ENCODE peak calls at places on chromosome 9, in nine cellular contexts. F is SW480, J is GM13976, V is GM20000, K is Caco-2, M is cardiac fibroblast, Z is skeletal muscle cell, O is right atrium auricular region, L is 8988T. D is an unnamed sample.

GRCh38 chr9:20319641-20320337 is 302.5 kb downstream of the MLLT3 start:
- DNase-seq in F (peak; percentile 21), Z (peak; percentile 45), L (no peak), V (no peak), K (no peak), O (no peak), J (no peak), M (peak; percentile 68), D (no peak)

GRCh38 chr9:132482196-132482813 is 72.3 kb downstream of the CFAP77 start:
- DNase-seq in V (no peak), K (no peak), M (no peak), J (no peak), L (no peak), Z (no peak), O (no peak), F (peak; percentile 62), D (no peak)

GRCh38 chr9:73565833-73566465 is 414.3 kb downstream of the ANXA1 start:
- DNase-seq in F (peak; percentile 23), M (peak; percentile 0), Z (no peak), K (peak; percentile 23), L (no peak), O (no peak), J (no peak), V (peak; percentile 2), D (no peak)

GRCh38 chr9:120402741-120403542 is 177.0 kb downstream of the CDK5RAP2 start:
- DNase-seq in L (no peak), Z (peak; percentile 99), O (no peak), V (no peak), J (no peak), K (no peak), M (peak; percentile 96), F (peak; percentile 50), D (no peak)

GRCh38 chr9:122402403-122403268 is 31.8 kb downstream of the PTGS1 start:
- DNase-seq in L (peak; percentile 63), F (peak; percentile 94), M (peak; percentile 99), J (peak; percentile 46), Z (peak; percentile 91), V (peak; percentile 34), K (no peak), O (no peak), D (no peak)

GRCh38 chr9:96126321-96126881 is 175.6 kb downstream of the HSD17B3 start:
- DNase-seq in O (no peak), V (no peak), L (no peak), J (no peak), F (no peak), M (no peak), K (no peak), Z (no peak), D (no peak)

GRCh38 chr9:27094640-27095039 is 14.4 kb upstream of the TEK start:
- DNase-seq in F (no peak), M (peak; percentile 97), J (no peak), K (no peak), Z (peak; percentile 88), O (no peak), V (no peak), L (no peak), D (no peak)

GRCh38 chr9:98323051-98323830 is 67.8 kb upstream of the TBC1D2 start:
- DNase-seq in F (no peak), J (no peak), L (no peak), K (no peak), O (no peak), V (no peak), M (no peak), Z (no peak), D (no peak)

GRCh38 chr9:75824816-75825568 is 65.5 kb upstream of the PCSK5 start:
- DNase-seq in J (no peak), F (no peak), Z (no peak), O (no peak), V (no peak), K (no peak), L (no peak), M (peak; percentile 21), D (no peak)

GRCh38 chr9:92384373-92384772 is 20.0 kb downstream of the OGN start:
- DNase-seq in K (no peak), J (no peak), M (peak; percentile 58), O (no peak), L (no peak), Z (no peak), V (no peak), F (no peak), D (no peak)

GRCh38 chr9:36486933-36487481 is 85.7 kb upstream of the MELK start:
- DNase-seq in K (peak; percentile 42), L (peak; percentile 23), Z (no peak), M (peak; percentile 16), J (peak; percentile 69), O (peak; percentile 61), F (no peak), V (peak; percentile 65), D (peak; percentile 63)

GRCh38 chr9:17025281-17025680 is 109.6 kb upstream of the CNTLN start:
- DNase-seq in F (no peak), Z (no peak), K (no peak), V (no peak), O (no peak), J (no peak), M (no peak), L (no peak), D (no peak)

GRCh38 chr9:36862206-36863145 is 171.6 kb downstream of the PAX5 start:
- DNase-seq in O (no peak), K (peak; percentile 56), Z (peak; percentile 6), J (no peak), L (peak; percentile 61), F (peak; percentile 22), M (peak; percentile 50), V (no peak), D (no peak)

GRCh38 chr9:108322326-108323098 is 533.3 kb downstream of the ACTL7B start:
- DNase-seq in K (no peak), V (no peak), Z (no peak), L (no peak), J (no peak), O (no peak), F (no peak), M (peak; percentile 2), D (no peak)

GRCh38 chr9:81116340-81117207 is 572.8 kb downstream of the TLE1 start:
- DNase-seq in O (no peak), M (no peak), V (no peak), F (no peak), K (no peak), L (no peak), Z (no peak), J (no peak), D (no peak)

GRCh38 chr9:2709645-2710101 is 7.6 kb upstream of the KCNV2 start:
- DNase-seq in Z (no peak), M (peak; percentile 9), F (no peak), K (no peak), O (no peak), J (no peak), L (no peak), V (no peak), D (no peak)

GRCh38 chr9:96646081-96646991 is 8.8 kb downstream of the PRXL2C start:
- DNase-seq in K (no peak), O (no peak), F (no peak), M (peak; percentile 67), Z (no peak), V (no peak), J (no peak), L (no peak), D (no peak)

D was measured in germinal center.